ENCODE peak calls at places on chromosomes 1 and 21, in seven cellular contexts. One of them, this sample, is unnamed.

GRCh38 chr21:33428669-33429068 is 25.5 kb downstream of the IFNGR2 start:
- DNase-seq in endothelial cell of umbilical vein: peak; percentile 23
- DNase-seq in IMR-90: no peak
- DNase-seq in H9: no peak
- DNase-seq in neural progenitor cell: no peak
- DNase-seq in neuronal stem cell: no peak
- DNase-seq in mammary epithelial cell: peak; percentile 97
- DNase-seq in this sample: no peak

GRCh38 chr1:56034847-56035483 is 544.4 kb downstream of the PLPP3 start:
- DNase-seq in neural progenitor cell: no peak
- DNase-seq in IMR-90: no peak
- DNase-seq in neuronal stem cell: no peak
- DNase-seq in mammary epithelial cell: no peak
- DNase-seq in H9: no peak
- DNase-seq in endothelial cell of umbilical vein: peak; percentile 29
- DNase-seq in this sample: no peak

GRCh38 chr1:83693409-83694126 is 305.4 kb downstream of the TTLL7 start:
- DNase-seq in mammary epithelial cell: no peak
- DNase-seq in endothelial cell of umbilical vein: peak; percentile 9
- DNase-seq in neural progenitor cell: peak; percentile 77
- DNase-seq in IMR-90: no peak
- DNase-seq in neuronal stem cell: peak; percentile 37
- DNase-seq in H9: no peak
- DNase-seq in this sample: peak; percentile 12

GRCh38 chr1:9929431-9930385 is 13.5 kb downstream of the LZIC start:
- DNase-seq in neural progenitor cell: peak; percentile 83
- DNase-seq in endothelial cell of umbilical vein: no peak
- DNase-seq in mammary epithelial cell: no peak
- DNase-seq in neuronal stem cell: peak; percentile 52
- DNase-seq in IMR-90: no peak
- DNase-seq in H9: peak; percentile 70
- DNase-seq in this sample: no peak

GRCh38 chr1:33436557-33437296 is 5.8 kb upstream of the PHC2 start:
- DNase-seq in endothelial cell of umbilical vein: no peak
- DNase-seq in H9: no peak
- DNase-seq in mammary epithelial cell: no peak
- DNase-seq in IMR-90: peak; percentile 28
- DNase-seq in neuronal stem cell: no peak
- DNase-seq in neural progenitor cell: no peak
- DNase-seq in this sample: no peak

GRCh38 chr1:161792740-161793139 is 26.6 kb downstream of the ATF6 start:
- DNase-seq in mammary epithelial cell: peak; percentile 79
- DNase-seq in neuronal stem cell: peak; percentile 20
- DNase-seq in H9: no peak
- DNase-seq in endothelial cell of umbilical vein: peak; percentile 88
- DNase-seq in IMR-90: peak; percentile 93
- DNase-seq in neural progenitor cell: peak; percentile 38
- DNase-seq in this sample: peak; percentile 83

GRCh38 chr1:43622901-43623780 is 26.8 kb upstream of the KDM4A start:
- DNase-seq in neuronal stem cell: no peak
- DNase-seq in IMR-90: no peak
- DNase-seq in neural progenitor cell: no peak
- DNase-seq in mammary epithelial cell: no peak
- DNase-seq in endothelial cell of umbilical vein: no peak
- DNase-seq in H9: no peak
- DNase-seq in this sample: no peak

GRCh38 chr1:58824753-58825389 is 41.0 kb upstream of the JUN start:
- DNase-seq in neuronal stem cell: no peak
- DNase-seq in H9: no peak
- DNase-seq in IMR-90: no peak
- DNase-seq in endothelial cell of umbilical vein: peak; percentile 74
- DNase-seq in mammary epithelial cell: no peak
- DNase-seq in neural progenitor cell: no peak
- DNase-seq in this sample: no peak

GRCh38 chr1:155126494-155127104 is 1.1 kb upstream of the EFNA1 start:
- DNase-seq in neural progenitor cell: peak; percentile 63
- DNase-seq in neuronal stem cell: no peak
- DNase-seq in endothelial cell of umbilical vein: peak; percentile 29
- DNase-seq in H9: peak; percentile 49
- DNase-seq in mammary epithelial cell: no peak
- DNase-seq in IMR-90: peak; percentile 27
- DNase-seq in this sample: peak; percentile 35

GRCh38 chr21:25298512-25299491 is 308.5 kb downstream of the MRPL39 start:
- DNase-seq in neural progenitor cell: no peak
- DNase-seq in mammary epithelial cell: no peak
- DNase-seq in H9: no peak
- DNase-seq in endothelial cell of umbilical vein: no peak
- DNase-seq in IMR-90: no peak
- DNase-seq in neuronal stem cell: no peak
- DNase-seq in this sample: peak; percentile 26

GRCh38 chr1:159188375-159188788 is 16.3 kb upstream of the ACKR1 start:
- DNase-seq in neuronal stem cell: peak; percentile 85
- DNase-seq in mammary epithelial cell: no peak
- DNase-seq in endothelial cell of umbilical vein: peak; percentile 80
- DNase-seq in H9: peak; percentile 96
- DNase-seq in IMR-90: peak; percentile 22
- DNase-seq in neural progenitor cell: peak; percentile 95
- DNase-seq in this sample: peak; percentile 3

DNA sequence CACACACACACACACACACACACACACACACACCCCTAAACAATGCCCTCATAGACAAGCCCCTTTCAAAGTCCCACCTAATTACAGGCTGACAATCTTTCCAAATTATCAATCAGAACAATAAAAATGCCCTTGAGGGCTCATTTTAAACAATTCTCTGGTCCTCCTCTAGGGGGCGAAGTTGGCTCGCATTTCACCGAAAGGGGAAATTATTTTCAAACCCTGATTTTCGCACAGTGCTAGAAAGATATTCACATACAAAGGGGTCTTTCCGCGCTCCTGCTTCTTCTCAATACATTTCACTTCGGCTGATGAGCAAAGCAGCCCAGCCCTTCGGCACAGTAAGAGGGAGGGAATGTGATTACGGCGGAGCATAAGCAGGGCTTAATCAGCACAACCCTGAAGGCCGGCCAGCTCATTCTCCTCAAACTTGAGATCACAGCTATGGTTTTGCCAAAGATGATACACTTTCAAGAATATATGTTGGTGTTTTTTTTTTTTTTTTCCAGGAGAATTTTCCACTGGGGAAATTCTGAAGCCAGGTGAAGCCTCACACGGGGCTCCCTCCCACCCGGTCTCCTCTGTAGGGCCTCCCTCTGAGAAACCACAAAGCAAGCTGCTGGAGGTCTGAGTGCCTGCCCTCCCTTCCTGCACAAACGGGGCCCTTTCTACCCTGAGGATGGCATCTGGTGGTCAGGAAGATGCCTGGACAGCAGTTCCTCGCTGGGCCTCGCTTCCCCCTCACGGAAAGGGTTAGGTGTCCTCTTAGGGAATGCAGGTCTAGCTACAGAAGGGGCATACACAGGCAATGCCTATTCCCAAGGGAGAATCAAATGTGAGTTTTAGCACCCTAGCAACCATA is 66.9 kb downstream of the GNG12 start:
- DNase-seq in endothelial cell of umbilical vein: peak; percentile 84
- DNase-seq in IMR-90: peak; percentile 94
- DNase-seq in mammary epithelial cell: peak; percentile 70
- DNase-seq in neural progenitor cell: peak; percentile 89
- DNase-seq in neuronal stem cell: peak; percentile 76
- DNase-seq in H9: no peak
- DNase-seq in this sample: peak; percentile 92
- H3K9ac ChIP-seq in endothelial cell of umbilical vein: peak overlapping the region; percentile 7
- H3K9ac ChIP-seq in IMR-90: peak overlapping the region; percentile 60
- H3K9ac ChIP-seq in mammary epithelial cell: peak overlapping the region; percentile 42
- H3K9ac ChIP-seq in neural progenitor cell: no peak overlapping the region
- H3K9ac ChIP-seq in neuronal stem cell: no peak overlapping the region
- H3K9ac ChIP-seq in H9: no peak overlapping the region
- H3K9ac ChIP-seq in this sample: peak overlapping the region; percentile 81

GRCh38 chr1:85629532-85629920 is 49.0 kb downstream of the CCN1 start:
- DNase-seq in endothelial cell of umbilical vein: no peak
- DNase-seq in H9: no peak
- DNase-seq in mammary epithelial cell: no peak
- DNase-seq in neural progenitor cell: no peak
- DNase-seq in neuronal stem cell: no peak
- DNase-seq in IMR-90: no peak
- DNase-seq in this sample: peak; percentile 31
- H3K4me2 ChIP-seq in endothelial cell of umbilical vein: peak overlapping the region; percentile 41
- H3K4me2 ChIP-seq in H9: no peak overlapping the region
- H3K4me2 ChIP-seq in mammary epithelial cell: no peak overlapping the region
- H3K4me2 ChIP-seq in neural progenitor cell: no peak overlapping the region
- H3K4me2 ChIP-seq in neuronal stem cell: no peak overlapping the region
- H3K4me2 ChIP-seq in IMR-90: peak overlapping the region; percentile 57
- H3K4me2 ChIP-seq in this sample: peak overlapping the region; percentile 81

DNA sequence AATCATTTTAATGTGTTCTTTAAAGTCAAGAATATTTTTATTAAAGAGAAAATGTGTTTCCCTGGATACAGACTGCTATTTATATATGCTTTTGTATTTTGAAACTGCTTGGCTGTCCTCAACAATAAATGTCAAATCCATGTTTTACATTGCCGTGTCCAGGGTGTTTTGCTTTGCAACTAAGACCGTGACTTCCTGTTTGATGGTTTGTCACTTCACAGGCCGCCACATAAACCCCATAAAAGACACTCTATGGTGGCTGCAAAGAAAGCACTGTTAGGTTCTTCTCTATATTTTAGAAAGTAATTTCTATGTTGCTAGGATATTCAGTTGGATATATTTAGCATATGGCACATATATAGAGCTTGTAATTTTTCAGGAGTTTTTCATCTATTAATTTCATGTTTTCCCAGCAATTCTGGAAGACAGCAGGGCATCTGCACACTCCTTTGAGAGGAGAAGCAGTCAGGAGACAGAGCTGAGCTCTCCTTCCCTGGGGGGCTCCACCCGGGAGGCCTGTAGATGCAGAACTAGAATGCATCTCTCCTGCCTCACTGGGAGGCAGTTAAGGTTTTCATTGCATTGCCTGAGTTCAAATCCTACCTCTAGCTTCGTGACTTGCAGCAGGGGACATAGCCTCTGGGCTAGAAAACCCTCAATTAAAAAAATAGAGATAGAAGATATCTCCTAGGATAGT is 33.1 kb downstream of the PRDM2 start:
- DNase-seq in H9: no peak
- DNase-seq in endothelial cell of umbilical vein: no peak
- DNase-seq in IMR-90: no peak
- DNase-seq in neural progenitor cell: no peak
- DNase-seq in mammary epithelial cell: no peak
- DNase-seq in neuronal stem cell: no peak
- DNase-seq in this sample: no peak
- H3K9ac ChIP-seq in H9: no peak overlapping the region
- H3K9ac ChIP-seq in endothelial cell of umbilical vein: no peak overlapping the region
- H3K9ac ChIP-seq in IMR-90: no peak overlapping the region
- H3K9ac ChIP-seq in neural progenitor cell: no peak overlapping the region
- H3K9ac ChIP-seq in mammary epithelial cell: no peak overlapping the region
- H3K9ac ChIP-seq in neuronal stem cell: no peak overlapping the region
- H3K9ac ChIP-seq in this sample: no peak overlapping the region

GRCh38 chr1:37130221-37130948 is 96.1 kb upstream of the GRIK3 start:
- DNase-seq in H9: no peak
- DNase-seq in neural progenitor cell: no peak
- DNase-seq in endothelial cell of umbilical vein: no peak
- DNase-seq in neuronal stem cell: no peak
- DNase-seq in mammary epithelial cell: no peak
- DNase-seq in IMR-90: no peak
- DNase-seq in this sample: no peak
- H3K4me2 ChIP-seq in H9: no peak overlapping the region
- H3K4me2 ChIP-seq in neural progenitor cell: no peak overlapping the region
- H3K4me2 ChIP-seq in endothelial cell of umbilical vein: no peak overlapping the region
- H3K4me2 ChIP-seq in neuronal stem cell: no peak overlapping the region
- H3K4me2 ChIP-seq in mammary epithelial cell: no peak overlapping the region
- H3K4me2 ChIP-seq in IMR-90: no peak overlapping the region
- H3K4me2 ChIP-seq in this sample: no peak overlapping the region

DNA sequence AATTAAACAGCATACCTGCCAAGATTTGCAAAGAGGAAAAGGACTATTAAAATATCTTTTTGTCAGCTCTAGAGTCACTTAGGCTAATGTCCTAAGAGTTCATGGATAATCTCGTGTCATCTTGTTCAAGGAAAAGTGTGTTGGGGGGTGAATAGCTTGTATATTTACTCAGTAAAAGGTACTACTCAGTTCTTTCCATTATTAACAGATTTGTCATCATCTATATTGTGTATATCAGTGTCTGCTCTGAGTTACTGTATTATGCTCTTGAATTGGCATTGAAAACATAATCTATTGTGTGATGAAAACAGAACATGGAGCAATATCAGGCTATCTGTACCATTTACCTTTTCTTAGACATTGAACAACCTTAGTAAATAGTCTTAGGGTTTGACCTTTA is 41.9 kb downstream of the SMG7 start:
- DNase-seq in H9: no peak
- DNase-seq in endothelial cell of umbilical vein: peak; percentile 5
- DNase-seq in neural progenitor cell: no peak
- DNase-seq in IMR-90: no peak
- DNase-seq in mammary epithelial cell: no peak
- DNase-seq in neuronal stem cell: no peak
- DNase-seq in this sample: no peak
- H3K9ac ChIP-seq in H9: no peak overlapping the region
- H3K9ac ChIP-seq in endothelial cell of umbilical vein: no peak overlapping the region
- H3K9ac ChIP-seq in neural progenitor cell: no peak overlapping the region
- H3K9ac ChIP-seq in IMR-90: no peak overlapping the region
- H3K9ac ChIP-seq in mammary epithelial cell: no peak overlapping the region
- H3K9ac ChIP-seq in neuronal stem cell: no peak overlapping the region
- H3K9ac ChIP-seq in this sample: no peak overlapping the region

DNA sequence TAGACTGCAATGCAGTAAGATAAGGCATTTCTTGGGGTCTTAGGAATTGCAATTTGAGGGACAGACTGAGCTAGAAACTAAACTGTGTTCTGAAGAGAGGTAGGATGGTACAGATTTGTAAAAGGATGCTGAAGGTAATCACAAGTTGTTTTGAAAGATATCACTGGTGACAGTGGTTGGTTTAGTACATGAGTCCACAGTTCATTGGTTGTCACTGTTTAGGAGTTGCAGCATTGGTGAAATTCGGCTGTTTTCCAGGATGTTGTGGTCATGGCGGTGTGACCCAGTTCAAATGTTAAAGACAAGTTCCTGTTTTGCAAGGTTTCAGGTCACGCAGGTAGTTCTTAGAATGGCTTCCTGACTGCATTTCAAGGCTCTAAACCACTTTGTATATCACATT is 292.8 kb upstream of the B3GALT2 start:
- DNase-seq in endothelial cell of umbilical vein: no peak
- DNase-seq in H9: no peak
- DNase-seq in IMR-90: no peak
- DNase-seq in mammary epithelial cell: no peak
- DNase-seq in neuronal stem cell: no peak
- DNase-seq in neural progenitor cell: no peak
- DNase-seq in this sample: no peak
- H3K4me2 ChIP-seq in endothelial cell of umbilical vein: no peak overlapping the region
- H3K4me2 ChIP-seq in H9: no peak overlapping the region
- H3K4me2 ChIP-seq in IMR-90: no peak overlapping the region
- H3K4me2 ChIP-seq in mammary epithelial cell: no peak overlapping the region
- H3K4me2 ChIP-seq in neuronal stem cell: no peak overlapping the region
- H3K4me2 ChIP-seq in neural progenitor cell: no peak overlapping the region
- H3K4me2 ChIP-seq in this sample: no peak overlapping the region

This sample was measured in astrocyte.